ENCODE peak calls at places on chromosomes 6 and 20, in eight cellular contexts. C is mesendoderm, F is Panc1, T is K562, O is A549, P is lung, V is cardiac muscle cell, I is GM23248. M is an unnamed sample.

GRCh38 chr20:20321134-20321533 is 46.8 kb upstream of the INSM1 start:
- DNase-seq in F (no peak), C (no peak), I (no peak), T (no peak), P (no peak), O (no peak), V (no peak), M (no peak)

GRCh38 chr6:104161960-104162669 is 697.6 kb downstream of the HACE1 start:
- DNase-seq in F (no peak), T (no peak), I (peak; percentile 4), V (no peak), P (no peak), O (peak; percentile 4), C (peak; percentile 59), M (no peak)

GRCh38 chr6:32622545-32623401 is 14.4 kb upstream of the HLA-DQA1 start:
- DNase-seq in C (peak; percentile 78), O (no peak), V (peak; percentile 69), T (no peak), I (peak; percentile 20), P (no peak), F (no peak), M (peak; percentile 47)

GRCh38 chr6:158070513-158070912 is 88.8 kb downstream of the SYNJ2 start:
- DNase-seq in C (no peak), V (no peak), F (no peak), T (no peak), I (no peak), O (no peak), P (no peak), M (no peak)

GRCh38 chr20:62560162-62560561 is 82.1 kb upstream of the SLCO4A1 start:
- DNase-seq in P (no peak), I (no peak), V (no peak), O (no peak), T (no peak), C (no peak), F (no peak), M (no peak)

GRCh38 chr6:26071135-26071534 is 16.1 kb upstream of the HFE start:
- DNase-seq in P (no peak), C (no peak), V (no peak), T (no peak), F (no peak), O (no peak), I (peak; percentile 40), M (no peak)

GRCh38 chr6:73746776-73747175 is 50.8 kb downstream of the CD109 start:
- DNase-seq in O (no peak), V (no peak), I (peak; percentile 56), F (no peak), C (no peak), P (no peak), T (no peak), M (no peak)

GRCh38 chr20:3798405-3798768 is 2.3 kb downstream of the CDC25B start:
- DNase-seq in C (no peak), F (no peak), V (no peak), O (no peak), T (no peak), I (no peak), P (no peak), M (no peak)

GRCh38 chr20:41786158-41786557 is 168.0 kb upstream of the CHD6 start:
- DNase-seq in P (no peak), V (no peak), I (peak; percentile 34), F (no peak), C (no peak), T (no peak), O (no peak), M (no peak)

GRCh38 chr6:53436904-53437303 is 88.2 kb upstream of the ELOVL5 start:
- DNase-seq in P (no peak), V (no peak), C (no peak), I (peak; percentile 45), T (no peak), F (no peak), O (no peak), M (no peak)

GRCh38 chr20:51487525-51488279 is 54.8 kb downstream of the NFATC2 start:
- DNase-seq in C (no peak), P (no peak), V (no peak), F (peak; percentile 63), I (peak; percentile 82), O (peak; percentile 53), T (peak; percentile 18), M (no peak)

GRCh38 chr20:56382696-56383095 is 9.3 kb downstream of the AURKA start:
- DNase-seq in O (no peak), I (no peak), F (no peak), V (peak; percentile 84), P (no peak), C (peak; percentile 38), T (peak; percentile 38), M (no peak)

DNA sequence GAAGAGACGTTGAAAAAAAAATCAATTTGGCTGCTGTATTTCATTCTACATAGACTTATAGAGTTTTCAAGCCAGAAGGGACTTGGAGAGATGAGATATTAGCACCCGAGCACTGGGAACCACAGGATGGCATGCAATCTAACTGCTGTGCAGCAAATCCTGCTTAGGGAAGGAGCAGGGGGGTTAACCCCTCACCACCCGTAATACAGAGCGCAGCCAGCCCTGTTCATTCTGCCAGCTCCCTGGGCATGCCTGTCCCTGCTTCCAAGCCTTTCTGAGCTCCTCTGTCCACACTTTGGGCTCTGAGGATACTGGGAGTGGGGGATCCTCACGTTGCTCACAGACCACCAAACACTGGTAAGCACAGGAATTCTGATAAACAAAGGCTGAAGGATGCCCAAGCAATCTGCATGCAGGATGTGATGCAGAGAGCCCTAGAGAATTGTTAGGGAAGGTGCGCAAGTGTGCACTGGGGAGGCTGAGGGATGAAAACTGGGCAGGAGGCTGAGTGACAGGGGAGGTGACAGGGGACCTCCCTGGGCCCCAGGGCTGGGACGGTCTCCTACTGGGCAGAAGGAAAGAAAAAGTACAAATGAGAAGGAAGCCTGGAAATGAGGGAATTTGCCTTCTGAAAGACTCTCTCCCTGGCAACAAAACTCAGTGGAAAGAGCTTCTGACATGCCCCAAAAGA is 34.0 kb downstream of the CPNE5 start:
- DNase-seq in I (no peak), V (no peak), F (no peak), C (no peak), O (no peak), P (no peak), T (no peak), M (no peak)
- H3K4me3 ChIP-seq in I (no peak overlapping the region), V (no peak overlapping the region), F (no peak overlapping the region), C (no peak overlapping the region), O (no peak overlapping the region), P (no peak overlapping the region), T (no peak overlapping the region), M (no peak overlapping the region)

DNA sequence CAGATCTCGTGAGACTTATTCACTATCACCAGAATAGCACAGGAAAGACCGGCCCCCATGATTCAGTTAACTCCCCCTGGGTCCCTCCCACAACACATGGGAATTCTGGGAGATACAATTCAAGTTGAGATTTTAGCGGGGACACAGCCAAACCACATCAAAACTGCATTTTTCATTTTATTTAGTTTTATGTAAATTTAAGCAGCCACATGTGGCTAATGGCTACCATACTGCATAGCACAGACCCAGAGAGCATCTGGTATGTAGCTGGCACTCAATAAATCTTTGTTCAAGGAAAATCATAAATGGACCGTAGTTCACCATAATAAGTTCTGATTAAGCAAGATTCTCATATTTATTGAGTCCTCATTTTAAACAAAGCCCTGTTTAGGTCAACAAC is 15.3 kb downstream of the GFOD1 start:
- DNase-seq in F (no peak), I (no peak), P (no peak), V (no peak), C (no peak), O (no peak), T (no peak), M (no peak)
- H3K4me1 ChIP-seq in F (no peaks in the 10 kb centered on the region), I (no peaks in the 10 kb centered on the region), P (peaks cover 13% of the 10 kb centered on the region), V (peaks cover 8% of the 10 kb centered on the region), C (no peaks in the 10 kb centered on the region), O (peaks cover 8% of the 10 kb centered on the region), T (peaks cover 13% of the 10 kb centered on the region), M (peaks cover 4% of the 10 kb centered on the region)

DNA sequence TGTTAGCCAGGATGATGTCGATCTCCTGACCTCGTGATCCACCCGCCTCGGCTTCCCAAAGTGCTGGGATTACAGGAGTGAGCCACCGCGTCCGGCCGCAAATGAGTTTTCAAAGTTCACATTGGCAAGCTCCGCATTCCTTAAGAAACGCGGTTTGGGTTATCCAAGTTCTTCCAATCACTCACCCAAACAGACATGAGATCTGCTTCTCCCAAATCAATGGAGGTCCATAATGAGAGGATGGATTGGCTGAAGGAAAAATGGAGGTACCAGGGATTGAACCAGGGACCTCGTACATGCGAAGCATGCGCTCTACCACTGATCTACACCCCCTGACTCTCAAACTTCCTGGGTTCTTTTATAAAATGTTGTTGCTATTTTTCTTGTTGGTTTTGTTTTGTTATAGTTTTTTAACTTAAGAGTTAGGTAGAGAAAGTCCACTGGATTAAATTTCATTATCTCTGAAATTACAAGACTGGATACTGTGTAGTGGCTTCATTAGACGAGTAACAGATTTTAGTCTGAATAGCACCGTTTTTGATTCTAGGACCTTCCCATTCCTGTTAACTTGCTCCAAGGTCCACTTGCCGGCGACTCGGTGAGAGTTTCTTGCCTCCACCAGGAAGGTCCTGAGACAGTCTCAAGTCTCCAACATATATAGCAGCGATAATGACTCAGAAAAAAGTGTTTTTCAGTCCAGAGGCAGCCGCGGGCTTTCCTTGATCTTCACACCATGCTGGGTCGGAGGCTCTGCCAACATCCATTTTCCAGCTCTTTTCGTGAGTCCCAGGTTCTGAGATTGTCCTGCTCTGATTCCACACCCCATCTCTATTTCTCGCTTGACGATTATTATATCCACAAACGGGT is 170.2 kb downstream of the GPX5 start:
- DNase-seq in T (no peak), V (no peak), F (no peak), P (no peak), O (peak; percentile 45), I (peak; percentile 40), C (no peak), M (no peak)
- H3K4me3 ChIP-seq in T (no peak overlapping the region), V (no peak overlapping the region), F (peak overlapping the region; percentile 92), P (no peak overlapping the region), O (peak overlapping the region; percentile 31), I (peak overlapping the region; percentile 46), C (no peak overlapping the region), M (no peak overlapping the region)

DNA sequence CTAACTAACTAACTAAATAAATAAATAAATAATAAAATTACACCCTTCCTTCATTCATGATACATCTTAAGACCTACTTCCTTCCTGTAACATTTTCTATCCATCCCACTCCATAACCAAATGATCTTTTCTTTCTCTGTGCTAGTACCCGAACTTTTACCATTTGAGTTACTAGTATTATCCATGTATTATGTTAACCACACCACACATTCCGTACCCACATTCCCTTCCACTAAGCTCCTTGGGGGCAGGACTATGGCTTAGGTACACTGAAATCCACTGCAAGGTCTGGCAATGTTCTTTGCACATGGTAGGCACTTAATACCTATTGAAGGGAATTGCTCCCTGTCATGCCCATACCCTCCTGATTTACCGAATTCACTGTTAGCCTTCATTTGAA is 24.9 kb downstream of the REPS1 start:
- DNase-seq in F (no peak), C (no peak), T (no peak), P (no peak), O (no peak), I (no peak), V (no peak), M (no peak)
- H3K4me1 ChIP-seq in F (no peaks in the 10 kb centered on the region), C (no peaks in the 10 kb centered on the region), T (no peaks in the 10 kb centered on the region), P (peaks cover 4% of the 10 kb centered on the region), O (peaks cover 2% of the 10 kb centered on the region), I (peaks cover 2% of the 10 kb centered on the region), V (no peaks in the 10 kb centered on the region), M (no peaks in the 10 kb centered on the region)

GRCh38 chr6:111793711-111794111 is 79.5 kb downstream of the FYN start:
- DNase-seq in C (no peak), V (no peak), O (no peak), P (no peak), I (no peak), T (no peak), F (no peak), M (no peak)
- H3K4me3 ChIP-seq in C (no peak overlapping the region), V (no peak overlapping the region), O (no peak overlapping the region), P (no peak overlapping the region), I (no peak overlapping the region), T (no peak overlapping the region), F (no peak overlapping the region), M (no peak overlapping the region)

M was measured in iPS DF 6.9.